ENCODE peak calls at places on chromosomes 6 and 20, in eight cellular contexts. K is renal cortical epithelial cell; G is iris pigment epithelial cell; I is T-helper 9 cell; R is stimulated activated CD4-positive, alpha-beta T cell treated with anti-CD3 and anti-CD28 coated beads, Interleukin-2, amount 100 ng/mL, for 48 hours; F is activated T-cell treated with anti-CD3 and anti-CD28 coated beads for 48 hours; Z is activated CD8-positive, alpha-beta memory T cell treated with anti-CD3 and anti-CD28 coated beads for 48 hours; W is GM13976. C is an unnamed sample.

GRCh38 chr20:47355489-47356219 is 845 bp downstream of the ZMYND8 start:
- DNase-seq in K (no peak), G (peak), I (no peak), R (peak), F (no peak), Z (no peak), W (no peak), C (no peak)

GRCh38 chr20:38970302-38970701 is 8.2 kb downstream of the DHX35 start:
- DNase-seq in K (peak), G (peak), I (no peak), R (no peak), F (no peak), Z (no peak), W (no peak), C (no peak)

GRCh38 chr6:154448448-154449096 is 61.9 kb downstream of the CNKSR3 start:
- DNase-seq in K (peak), G (peak), I (no peak), R (no peak), F (no peak), Z (no peak), W (no peak), C (peak)

GRCh38 chr6:69917834-69918233 is 51.5 kb downstream of the COL19A1 start:
- DNase-seq in K (peak), G (peak), I (no peak), R (no peak), F (no peak), Z (no peak), W (no peak), C (no peak)

GRCh38 chr20:23094927-23095326 is 8.8 kb upstream of the CD93 start:
- DNase-seq in K (no peak), G (no peak), I (no peak), R (no peak), F (no peak), Z (no peak), W (no peak), C (no peak)

GRCh38 chr6:23659125-23659524 is 466.9 kb upstream of the NRSN1 start:
- DNase-seq in K (peak), G (peak), I (no peak), R (no peak), F (no peak), Z (no peak), W (no peak), C (no peak)

GRCh38 chr6:35663447-35664235 is 25.1 kb downstream of the FKBP5 start:
- DNase-seq in K (peak), G (peak), I (no peak), R (no peak), F (no peak), Z (no peak), W (peak), C (no peak)

GRCh38 chr20:34337982-34338756 is 24.9 kb upstream of the ITCH start:
- DNase-seq in K (no peak), G (no peak), I (no peak), R (no peak), F (no peak), Z (no peak), W (no peak), C (no peak)

GRCh38 chr6:143561105-143561704 is 49.7 kb upstream of the FUCA2 start:
- DNase-seq in K (no peak), G (no peak), I (no peak), R (no peak), F (no peak), Z (no peak), W (no peak), C (no peak)

GRCh38 chr20:10611357-10611756 is 62.4 kb downstream of the JAG1 start:
- DNase-seq in K (no peak), G (peak), I (no peak), R (no peak), F (no peak), Z (no peak), W (peak), C (no peak)

GRCh38 chr6:6660339-6661045 is 72.0 kb downstream of the LY86 start:
- DNase-seq in K (no peak), G (no peak), I (no peak), R (no peak), F (no peak), Z (no peak), W (no peak), C (no peak)

GRCh38 chr20:50393990-50394561 is 116.1 kb upstream of the PTPN1 start:
- DNase-seq in K (no peak), G (no peak), I (no peak), R (no peak), F (no peak), Z (no peak), W (no peak), C (no peak)

GRCh38 chr20:46607849-46608497 is 43.3 kb downstream of the SLC13A3 start:
- DNase-seq in K (no peak), G (no peak), I (no peak), R (no peak), F (no peak), Z (no peak), W (no peak), C (no peak)

GRCh38 chr6:72704979-72705378 is 83.1 kb downstream of the KCNQ5 start:
- DNase-seq in K (no peak), G (no peak), I (no peak), R (no peak), F (no peak), Z (no peak), W (no peak), C (no peak)

GRCh38 chr6:77015350-77015749 is 447.9 kb downstream of the HTR1B start:
- DNase-seq in K (peak), G (peak), I (no peak), R (no peak), F (no peak), Z (no peak), W (no peak), C (no peak)

GRCh38 chr20:47487175-47487917 is 14.3 kb upstream of the NCOA3 start:
- DNase-seq in K (no peak), G (peak), I (peak), R (peak), F (peak), Z (no peak), W (peak), C (no peak)

GRCh38 chr20:62485062-62485700 is 9.4 kb upstream of the GATA5 start:
- DNase-seq in K (no peak), G (peak), I (no peak), R (no peak), F (no peak), Z (no peak), W (no peak), C (no peak)

GRCh38 chr6:22519237-22519636 is 50.1 kb upstream of the HDGFL1 start:
- DNase-seq in K (no peak), G (no peak), I (no peak), R (no peak), F (no peak), Z (no peak), W (no peak), C (no peak)

GRCh38 chr6:161061576-161061975 is 70.0 kb downstream of the MAP3K4 start:
- DNase-seq in K (no peak), G (no peak), I (no peak), R (no peak), F (no peak), Z (no peak), W (no peak), C (no peak)

GRCh38 chr6:154754152-154754551 is 20.9 kb downstream of the SCAF8 start:
- DNase-seq in K (peak), G (peak), I (no peak), R (no peak), F (no peak), Z (no peak), W (no peak), C (peak)

GRCh38 chr20:59824711-59825562 is 108.5 kb downstream of the SYCP2 start:
- DNase-seq in K (no peak), G (no peak), I (no peak), R (no peak), F (no peak), Z (no peak), W (peak), C (no peak)

GRCh38 chr20:973785-974194 is 28.3 kb downstream of the RSPO4 start:
- DNase-seq in K (peak), G (peak), I (no peak), R (peak), F (peak), Z (peak), W (peak), C (no peak)

GRCh38 chr6:163985710-163986109 is 571.2 kb downstream of the QKI start:
- DNase-seq in K (no peak), G (peak), I (no peak), R (no peak), F (no peak), Z (no peak), W (no peak), C (no peak)

GRCh38 chr20:11117808-11118528 is 444.2 kb upstream of the JAG1 start:
- DNase-seq in K (peak), G (peak), I (no peak), R (no peak), F (no peak), Z (no peak), W (no peak), C (peak)

GRCh38 chr6:16102208-16102607 is 26.7 kb upstream of the MYLIP start:
- DNase-seq in K (no peak), G (no peak), I (no peak), R (no peak), F (no peak), Z (no peak), W (no peak), C (no peak)

GRCh38 chr20:18252597-18253451 is 35.5 kb upstream of the ZNF133 start:
- DNase-seq in K (peak), G (no peak), I (no peak), R (no peak), F (no peak), Z (no peak), W (no peak), C (no peak)

GRCh38 chr6:127582777-127583462 is 5.9 kb downstream of the C6orf58 start:
- DNase-seq in K (peak), G (peak), I (no peak), R (no peak), F (no peak), Z (no peak), W (no peak), C (peak)

GRCh38 chr20:371755-372542 is 8.6 kb upstream of the TRIB3 start:
- DNase-seq in K (peak), G (peak), I (no peak), R (no peak), F (no peak), Z (no peak), W (no peak), C (peak)

GRCh38 chr6:103284835-103285234 is 1574.9 kb downstream of the HACE1 start:
- DNase-seq in K (no peak), G (no peak), I (no peak), R (no peak), F (no peak), Z (no peak), W (no peak), C (no peak)

GRCh38 chr6:90464507-90464906 is 122.4 kb downstream of the MAP3K7 start:
- DNase-seq in K (no peak), G (no peak), I (no peak), R (no peak), F (no peak), Z (no peak), W (no peak), C (no peak)

GRCh38 chr20:50921055-50921454 is 10.2 kb downstream of the ADNP start:
- DNase-seq in K (no peak), G (peak), I (no peak), R (no peak), F (no peak), Z (no peak), W (no peak), C (no peak)

GRCh38 chr6:37889015-37889885 is 69.7 kb downstream of the ZFAND3 start:
- DNase-seq in K (peak), G (no peak), I (no peak), R (no peak), F (no peak), Z (no peak), W (no peak), C (no peak)

GRCh38 chr6:355809-356208 is 35.7 kb upstream of the IRF4 start:
- DNase-seq in K (no peak), G (no peak), I (no peak), R (no peak), F (no peak), Z (no peak), W (no peak), C (no peak)

GRCh38 chr20:36237477-36237876 is 1.2 kb downstream of the AAR2 start:
- DNase-seq in K (no peak), G (no peak), I (no peak), R (no peak), F (no peak), Z (no peak), W (no peak), C (no peak)

GRCh38 chr20:46118481-46119020 is 437 bp downstream of the CD40 start:
- DNase-seq in K (peak), G (no peak), I (no peak), R (no peak), F (no peak), Z (no peak), W (peak), C (no peak)

GRCh38 chr6:11731423-11731822 is 47.2 kb downstream of the ADTRP start:
- DNase-seq in K (no peak), G (no peak), I (no peak), R (no peak), F (no peak), Z (no peak), W (no peak), C (no peak)

GRCh38 chr20:44406572-44407100 is 51.1 kb downstream of the HNF4A start:
- DNase-seq in K (no peak), G (no peak), I (no peak), R (no peak), F (no peak), Z (no peak), W (no peak), C (no peak)

GRCh38 chr20:38520261-38520660 is 47.6 kb downstream of the RALGAPB start:
- DNase-seq in K (no peak), G (no peak), I (no peak), R (no peak), F (no peak), Z (no peak), W (no peak), C (no peak)

GRCh38 chr20:49575551-49576060 is 7.7 kb upstream of the PTGIS start:
- DNase-seq in K (no peak), G (no peak), I (no peak), R (no peak), F (no peak), Z (no peak), W (no peak), C (no peak)